ENCODE peak calls at places on chromosomes 11 and 22, in six cellular contexts. One of them, this sample, is unnamed.

GRCh38 chr11:93059074-93059957 is 89.9 kb downstream of the MTNR1B start:
- DNase-seq in pancreas: no peak
- DNase-seq in fibroblast of lung: peak; percentile 76
- DNase-seq in substantia nigra: no peak
- DNase-seq in tibial nerve: no peak
- DNase-seq in H9: no peak
- DNase-seq in this sample: no peak

GRCh38 chr11:100525635-100526034 is 161.5 kb upstream of the ARHGAP42 start:
- DNase-seq in tibial nerve: no peak
- DNase-seq in substantia nigra: no peak
- DNase-seq in H9: peak; percentile 61
- DNase-seq in fibroblast of lung: no peak
- DNase-seq in pancreas: no peak
- DNase-seq in this sample: no peak

GRCh38 chr11:6705905-6706535 is 22.9 kb upstream of the MRPL17 start:
- DNase-seq in H9: peak; percentile 38
- DNase-seq in substantia nigra: no peak
- DNase-seq in pancreas: peak; percentile 25
- DNase-seq in tibial nerve: peak; percentile 32
- DNase-seq in fibroblast of lung: peak; percentile 37
- DNase-seq in this sample: no peak

GRCh38 chr22:45407793-45408192 is 5.6 kb downstream of the SMC1B start:
- DNase-seq in substantia nigra: no peak
- DNase-seq in pancreas: no peak
- DNase-seq in fibroblast of lung: no peak
- DNase-seq in H9: no peak
- DNase-seq in tibial nerve: no peak
- DNase-seq in this sample: no peak

GRCh38 chr22:19536564-19536963 is 12.4 kb upstream of the CLDN5 start:
- DNase-seq in fibroblast of lung: no peak
- DNase-seq in pancreas: no peak
- DNase-seq in substantia nigra: no peak
- DNase-seq in H9: no peak
- DNase-seq in tibial nerve: no peak
- DNase-seq in this sample: no peak

GRCh38 chr22:48316245-48316875 is 1511.3 kb downstream of the BRD1 start:
- DNase-seq in pancreas: no peak
- DNase-seq in fibroblast of lung: no peak
- DNase-seq in substantia nigra: no peak
- DNase-seq in tibial nerve: no peak
- DNase-seq in H9: peak; percentile 20
- DNase-seq in this sample: no peak

GRCh38 chr11:94134651-94135512 is 6.2 kb downstream of the PANX1 start:
- DNase-seq in fibroblast of lung: peak; percentile 96
- DNase-seq in substantia nigra: no peak
- DNase-seq in H9: no peak
- DNase-seq in tibial nerve: peak; percentile 44
- DNase-seq in pancreas: peak; percentile 41
- DNase-seq in this sample: peak; percentile 78

GRCh38 chr11:66904055-66904454 is 47.2 kb downstream of the LRFN4 start:
- DNase-seq in tibial nerve: no peak
- DNase-seq in substantia nigra: no peak
- DNase-seq in H9: no peak
- DNase-seq in pancreas: no peak
- DNase-seq in fibroblast of lung: peak; percentile 48
- DNase-seq in this sample: no peak

GRCh38 chr11:11390068-11390775 is 37.2 kb upstream of the CSNK2A3 start:
- DNase-seq in H9: no peak
- DNase-seq in tibial nerve: no peak
- DNase-seq in substantia nigra: no peak
- DNase-seq in fibroblast of lung: no peak
- DNase-seq in pancreas: no peak
- DNase-seq in this sample: no peak

GRCh38 chr11:114820621-114821020 is 142.3 kb downstream of the NXPE2 start:
- DNase-seq in substantia nigra: no peak
- DNase-seq in H9: no peak
- DNase-seq in tibial nerve: no peak
- DNase-seq in pancreas: no peak
- DNase-seq in fibroblast of lung: no peak
- DNase-seq in this sample: no peak

GRCh38 chr11:134228625-134229024 is 4.2 kb downstream of the VPS26B start:
- DNase-seq in fibroblast of lung: peak; percentile 53
- DNase-seq in H9: no peak
- DNase-seq in pancreas: no peak
- DNase-seq in tibial nerve: no peak
- DNase-seq in substantia nigra: no peak
- DNase-seq in this sample: no peak

GRCh38 chr11:116657842-116658825 is 114.7 kb downstream of the BUD13 start:
- DNase-seq in fibroblast of lung: no peak
- DNase-seq in pancreas: no peak
- DNase-seq in H9: peak; percentile 29
- DNase-seq in substantia nigra: no peak
- DNase-seq in tibial nerve: no peak
- DNase-seq in this sample: no peak

GRCh38 chr11:77959434-77959833 is 35.0 kb downstream of the INTS4 start:
- DNase-seq in substantia nigra: no peak
- DNase-seq in fibroblast of lung: peak; percentile 80
- DNase-seq in H9: no peak
- DNase-seq in tibial nerve: no peak
- DNase-seq in pancreas: no peak
- DNase-seq in this sample: no peak

DNA sequence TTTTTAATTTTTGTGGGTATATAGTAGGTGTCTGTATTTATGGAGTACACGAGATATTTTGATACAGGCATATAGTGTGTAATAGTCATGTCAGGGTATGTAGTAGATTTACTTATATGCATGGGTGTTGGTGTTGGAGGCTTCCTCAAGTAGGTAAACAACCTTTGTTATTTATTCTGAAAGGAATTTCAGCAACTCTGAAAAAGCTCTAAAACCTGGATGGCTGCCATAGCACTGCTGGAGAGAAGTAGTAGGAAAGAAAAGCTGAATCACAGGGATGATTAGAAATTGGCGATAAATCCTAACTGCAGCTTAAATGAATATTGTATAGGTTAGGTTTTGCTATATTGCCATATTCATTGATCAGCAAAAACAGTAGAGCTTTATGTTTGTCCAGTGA is 44.4 kb upstream of the ST14 start:
- DNase-seq in tibial nerve: no peak
- DNase-seq in H9: no peak
- DNase-seq in fibroblast of lung: peak; percentile 50
- DNase-seq in pancreas: no peak
- DNase-seq in substantia nigra: peak; percentile 12
- DNase-seq in this sample: no peak
- H3K27ac ChIP-seq in tibial nerve: no peak overlapping the region
- H3K27ac ChIP-seq in H9: no peak overlapping the region
- H3K27ac ChIP-seq in fibroblast of lung: no peak overlapping the region
- H3K27ac ChIP-seq in pancreas: no peak overlapping the region
- H3K27ac ChIP-seq in substantia nigra: no peak overlapping the region
- H3K27ac ChIP-seq in this sample: no peak overlapping the region

DNA sequence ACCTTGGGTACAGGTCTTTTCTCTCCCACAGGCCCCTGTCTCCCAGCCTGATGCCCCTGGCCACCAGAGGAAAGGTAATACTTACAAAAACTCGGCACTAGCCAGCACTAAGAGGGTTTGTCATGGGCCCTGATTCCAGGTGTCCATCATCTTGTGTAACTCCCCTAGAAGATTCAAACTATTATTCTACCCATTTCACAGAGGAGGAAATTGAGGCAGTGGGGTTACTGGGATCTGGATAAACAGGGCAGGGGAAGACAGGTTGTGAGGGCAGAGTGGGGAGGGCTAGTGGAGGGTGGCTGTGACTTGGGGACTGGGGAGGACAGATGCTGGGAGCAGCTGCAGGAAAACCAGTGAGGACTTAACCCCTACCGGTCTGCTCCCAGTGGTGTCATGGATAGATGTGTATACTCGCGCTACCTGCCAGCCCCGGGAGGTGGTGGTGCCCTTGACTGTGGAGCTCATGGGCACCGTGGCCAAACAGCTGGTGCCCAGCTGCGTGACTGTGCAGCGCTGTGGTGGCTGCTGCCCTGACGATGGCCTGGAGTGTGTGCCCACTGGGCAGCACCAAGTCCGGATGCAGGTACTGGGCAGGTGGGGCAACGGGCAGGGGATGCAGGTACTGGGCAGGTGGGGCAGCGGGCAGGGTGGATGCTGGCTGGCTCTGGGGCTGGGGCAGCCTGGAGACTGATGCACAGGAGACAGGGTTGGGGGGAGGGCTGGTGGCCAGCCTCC is 1.2 kb downstream of the VEGFB start:
- DNase-seq in fibroblast of lung: no peak
- DNase-seq in substantia nigra: no peak
- DNase-seq in pancreas: peak; percentile 75
- DNase-seq in tibial nerve: no peak
- DNase-seq in H9: no peak
- DNase-seq in this sample: no peak
- H3K27ac ChIP-seq in fibroblast of lung: no peak overlapping the region
- H3K27ac ChIP-seq in substantia nigra: peak overlapping the region; percentile 70
- H3K27ac ChIP-seq in pancreas: peak overlapping the region; percentile 85
- H3K27ac ChIP-seq in tibial nerve: peak overlapping the region; percentile 92
- H3K27ac ChIP-seq in H9: no peak overlapping the region
- H3K27ac ChIP-seq in this sample: peak overlapping the region; percentile 87

GRCh38 chr22:37852418-37852817 is 3.2 kb downstream of the EIF3L start:
- DNase-seq in substantia nigra: no peak
- DNase-seq in H9: no peak
- DNase-seq in fibroblast of lung: no peak
- DNase-seq in tibial nerve: no peak
- DNase-seq in pancreas: no peak
- DNase-seq in this sample: no peak
- H3K27ac ChIP-seq in substantia nigra: no peak overlapping the region
- H3K27ac ChIP-seq in H9: no peak overlapping the region
- H3K27ac ChIP-seq in fibroblast of lung: no peak overlapping the region
- H3K27ac ChIP-seq in tibial nerve: no peak overlapping the region
- H3K27ac ChIP-seq in pancreas: no peak overlapping the region
- H3K27ac ChIP-seq in this sample: no peak overlapping the region

DNA sequence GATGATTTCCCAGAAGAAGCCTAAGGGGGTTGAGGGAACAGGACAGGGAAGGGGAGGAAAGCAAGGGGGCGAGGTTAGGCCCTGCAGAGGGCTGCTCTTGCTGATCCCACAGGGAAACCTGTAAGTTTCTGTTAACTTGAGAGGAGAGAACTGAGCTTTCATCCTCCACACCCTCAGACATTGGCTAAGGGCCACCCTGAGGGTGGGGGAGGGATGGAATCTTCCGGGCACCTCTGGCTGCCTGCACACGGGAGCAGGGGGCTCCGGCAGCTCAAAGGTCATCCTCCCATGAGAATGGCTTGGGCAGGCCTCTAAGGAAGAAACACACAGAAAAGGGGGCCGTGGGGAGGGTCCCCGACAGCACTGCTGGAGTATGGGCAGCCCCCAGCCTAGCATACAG is 108.1 kb downstream of the TSPAN18 start:
- DNase-seq in fibroblast of lung: no peak
- DNase-seq in tibial nerve: no peak
- DNase-seq in H9: no peak
- DNase-seq in pancreas: no peak
- DNase-seq in substantia nigra: no peak
- DNase-seq in this sample: no peak
- H3K27ac ChIP-seq in fibroblast of lung: no peak overlapping the region
- H3K27ac ChIP-seq in tibial nerve: peak overlapping the region; percentile 13
- H3K27ac ChIP-seq in H9: no peak overlapping the region
- H3K27ac ChIP-seq in pancreas: no peak overlapping the region
- H3K27ac ChIP-seq in substantia nigra: no peak overlapping the region
- H3K27ac ChIP-seq in this sample: peak overlapping the region; percentile 77

GRCh38 chr22:22030493-22031182 is 48.1 kb upstream of the TOP3B start:
- DNase-seq in H9: peak; percentile 70
- DNase-seq in fibroblast of lung: no peak
- DNase-seq in tibial nerve: no peak
- DNase-seq in substantia nigra: no peak
- DNase-seq in pancreas: no peak
- DNase-seq in this sample: no peak
- H3K27ac ChIP-seq in H9: no peak overlapping the region
- H3K27ac ChIP-seq in fibroblast of lung: no peak overlapping the region
- H3K27ac ChIP-seq in tibial nerve: peak overlapping the region; percentile 77
- H3K27ac ChIP-seq in substantia nigra: no peak overlapping the region
- H3K27ac ChIP-seq in pancreas: no peak overlapping the region
- H3K27ac ChIP-seq in this sample: no peak overlapping the region

GRCh38 chr22:22720724-22721261 is 76.4 kb downstream of the GGTLC2 start:
- DNase-seq in pancreas: no peak
- DNase-seq in tibial nerve: no peak
- DNase-seq in fibroblast of lung: no peak
- DNase-seq in H9: no peak
- DNase-seq in substantia nigra: no peak
- DNase-seq in this sample: no peak
- H3K27ac ChIP-seq in pancreas: no peak overlapping the region
- H3K27ac ChIP-seq in tibial nerve: peak overlapping the region; percentile 59
- H3K27ac ChIP-seq in fibroblast of lung: no peak overlapping the region
- H3K27ac ChIP-seq in H9: no peak overlapping the region
- H3K27ac ChIP-seq in substantia nigra: peak overlapping the region; percentile 55
- H3K27ac ChIP-seq in this sample: no peak overlapping the region

GRCh38 chr11:62611705-62612365 is 740 bp downstream of the EML3 start:
- DNase-seq in tibial nerve: no peak
- DNase-seq in substantia nigra: peak; percentile 30
- DNase-seq in pancreas: peak; percentile 63
- DNase-seq in H9: peak; percentile 60
- DNase-seq in fibroblast of lung: peak; percentile 74
- DNase-seq in this sample: peak; percentile 59

GRCh38 chr11:62612366-62613274 is at the start of the genes EML3 and ROM1:
- DNase-seq in H9: peak; percentile 97
- DNase-seq in pancreas: peak; percentile 89
- DNase-seq in substantia nigra: peak; percentile 87
- DNase-seq in tibial nerve: peak; percentile 79
- DNase-seq in fibroblast of lung: peak; percentile 74
- DNase-seq in this sample: peak; percentile 93

GRCh38 chr11:62615521-62615920 is 2.5 kb downstream of the ROM1 start:
- DNase-seq in tibial nerve: no peak
- DNase-seq in substantia nigra: no peak
- DNase-seq in H9: no peak
- DNase-seq in pancreas: no peak
- DNase-seq in fibroblast of lung: no peak
- DNase-seq in this sample: no peak

GRCh38 chr11:62613275-62613864 is 313 bp downstream of the ROM1 start:
- DNase-seq in substantia nigra: peak; percentile 85
- DNase-seq in pancreas: peak; percentile 65
- DNase-seq in fibroblast of lung: no peak
- DNase-seq in H9: no peak
- DNase-seq in tibial nerve: no peak
- DNase-seq in this sample: no peak

DNA sequence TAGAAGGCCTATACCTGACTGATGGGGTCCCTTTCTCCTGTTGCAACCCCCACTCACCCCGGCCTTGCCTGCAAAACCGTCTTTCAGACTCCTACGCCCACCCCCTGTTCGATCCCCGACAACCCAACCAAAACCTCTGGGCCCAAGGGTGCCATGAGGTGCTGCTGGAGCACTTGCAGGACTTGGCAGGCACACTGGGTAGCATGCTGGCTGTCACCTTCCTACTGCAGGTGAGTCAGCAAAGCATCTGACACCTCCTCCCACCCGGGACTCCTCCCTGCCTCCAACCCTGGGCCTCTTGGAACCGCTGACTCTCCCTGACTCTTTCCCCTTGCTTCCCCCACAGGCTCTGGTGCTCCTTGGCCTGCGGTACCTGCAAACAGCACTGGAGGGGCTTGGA is 1.2 kb downstream of the ROM1 start:
- DNase-seq in substantia nigra: no peak
- DNase-seq in fibroblast of lung: no peak
- DNase-seq in pancreas: no peak
- DNase-seq in H9: no peak
- DNase-seq in tibial nerve: no peak
- DNase-seq in this sample: no peak
- H3K27ac ChIP-seq in substantia nigra: peak overlapping the region; percentile 95
- H3K27ac ChIP-seq in fibroblast of lung: no peak overlapping the region
- H3K27ac ChIP-seq in pancreas: no peak overlapping the region
- H3K27ac ChIP-seq in H9: no peak overlapping the region
- H3K27ac ChIP-seq in tibial nerve: peak overlapping the region; percentile 27
- H3K27ac ChIP-seq in this sample: peak overlapping the region; percentile 98